ENCODE peak calls at places on chromosomes 7 and 10, in eight cellular contexts. M is NAMALWA; O is AG04449; P is hepatocyte; X is left ventricle myocardium superior; J is left colon; D is iris pigment epithelial cell; Z is activated CD4-positive, alpha-beta T cell treated with anti-CD3 and anti-CD28 coated beads for 48 hours. F is an unnamed sample.

GRCh38 chr7:133572853-133573252 is 320.0 kb downstream of the EXOC4 start:
- DNase-seq in P (no peak), Z (no peak), D (no peak), X (no peak), M (no peak), O (no peak), J (no peak), F (peak; percentile 44)

GRCh38 chr10:95501203-95502094 is 59.7 kb downstream of the SORBS1 start:
- DNase-seq in O (no peak), P (no peak), D (no peak), Z (no peak), M (no peak), X (no peak), J (no peak), F (peak; percentile 43)

GRCh38 chr10:11845113-11845512 is 22.0 kb downstream of the PROSER2 start:
- DNase-seq in D (no peak), O (no peak), P (no peak), J (no peak), Z (no peak), X (no peak), M (no peak), F (no peak)

GRCh38 chr7:80114159-80114558 is 20.5 kb upstream of the GNAI1 start:
- DNase-seq in J (no peak), D (no peak), Z (no peak), O (no peak), P (no peak), M (no peak), X (no peak), F (no peak)

GRCh38 chr7:101546308-101546936 is 82.7 kb downstream of the MYL10 start:
- DNase-seq in Z (no peak), P (no peak), O (no peak), D (no peak), J (no peak), M (no peak), X (no peak), F (no peak)

GRCh38 chr7:35630573-35630972 is 64.4 kb downstream of the HERPUD2 start:
- DNase-seq in Z (no peak), X (no peak), O (peak; percentile 14), P (no peak), J (no peak), D (peak; percentile 53), M (no peak), F (peak; percentile 36)

GRCh38 chr7:7122701-7123281 is 59.6 kb upstream of the C1GALT1 start:
- DNase-seq in D (peak; percentile 85), Z (no peak), O (peak; percentile 95), M (no peak), X (no peak), J (no peak), P (no peak), F (no peak)

GRCh38 chr7:104530243-104530642 is 201.8 kb downstream of the LHFPL3 start:
- DNase-seq in J (no peak), D (no peak), Z (no peak), M (no peak), X (no peak), P (no peak), O (no peak), F (no peak)

GRCh38 chr10:92180326-92180881 is 110.5 kb downstream of the CPEB3 start:
- DNase-seq in O (no peak), D (no peak), M (no peak), J (no peak), P (no peak), X (no peak), Z (no peak), F (peak; percentile 16)

GRCh38 chr10:46541735-46542566 is 14.5 kb downstream of the GPRIN2 start:
- DNase-seq in D (no peak), O (no peak), M (no peak), X (no peak), P (no peak), J (peak; percentile 33), Z (peak; percentile 1), F (no peak)

GRCh38 chr10:123326674-123327073 is 172.5 kb downstream of the BUB3 start:
- DNase-seq in P (no peak), O (no peak), D (no peak), M (no peak), X (no peak), Z (no peak), J (no peak), F (no peak)

GRCh38 chr7:7662527-7662926 is 22.0 kb downstream of the UMAD1 start:
- DNase-seq in M (no peak), J (no peak), P (no peak), X (no peak), D (peak; percentile 25), Z (no peak), O (no peak), F (peak; percentile 55)

GRCh38 chr7:28723336-28723735 is 234.8 kb downstream of the TRIL start:
- DNase-seq in X (no peak), M (no peak), P (no peak), J (no peak), O (no peak), D (no peak), Z (no peak), F (peak; percentile 71)